ENCODE peak calls at places on chromosomes 4 and X, in eight cellular contexts. R, B, D, M, L, E, F and I are unnamed samples.

GRCh38 chr4:74838746-74839370 is 44.5 kb upstream of the BTC start:
- DNase-seq in R (no peak), B (no peak), E (peak; percentile 74), D (no peak), F (no peak), L (no peak), M (no peak), I (no peak)

GRCh38 chr4:148823419-148823769 is 381.2 kb upstream of the NR3C2 start:
- DNase-seq in M (no peak), D (no peak), E (no peak), B (no peak), R (no peak), L (no peak), F (no peak), I (no peak)

GRCh38 chr4:88792268-88792781 is 94.7 kb upstream of the NAP1L5 start:
- DNase-seq in F (no peak), M (no peak), D (no peak), R (no peak), B (no peak), L (peak; percentile 38), E (peak; percentile 97), I (no peak)

GRCh38 chrX:69961365-69962072 is 88.2 kb downstream of the AWAT2 start:
- DNase-seq in E (peak; percentile 40), M (no peak), L (no peak), F (no peak), D (no peak), R (no peak), B (no peak), I (no peak)

GRCh38 chrX:142663330-142664095 is 362.2 kb upstream of the SPANXN4 start:
- DNase-seq in L (no peak), B (no peak), E (no peak), D (no peak), F (no peak), R (no peak), M (no peak), I (no peak)

GRCh38 chr4:139208404-139208945 is 31.5 kb upstream of the ELF2 start:
- DNase-seq in E (no peak), R (no peak), M (no peak), F (no peak), D (no peak), L (no peak), B (peak; percentile 44), I (no peak)

GRCh38 chrX:70444326-70445196 is at the start of gene DLG3:
- DNase-seq in M (no peak), E (no peak), F (no peak), R (no peak), D (peak; percentile 24), L (peak; percentile 84), B (no peak), I (no peak)

GRCh38 chrX:13078739-13079444 is 34.5 kb upstream of the FAM9C start:
- DNase-seq in L (no peak), D (no peak), B (peak; percentile 40), F (no peak), R (no peak), M (no peak), E (no peak), I (peak; percentile 20)

GRCh38 chr4:72931346-72931745 is 138.2 kb downstream of the COX18 start:
- DNase-seq in L (no peak), D (no peak), F (no peak), E (no peak), R (no peak), B (no peak), M (no peak), I (no peak)